ENCODE peak calls at places on chromosomes 3 and 15, in four cellular contexts. N, D, S and I are unnamed samples.

GRCh38 chr3:176734146-176734545 is 463.1 kb downstream of the TBL1XR1 start:
- DNase-seq in S (peak), D (no peak), N (no peak), I (no peak)

GRCh38 chr15:51879555-51879954 is 50.1 kb downstream of the TMOD3 start:
- DNase-seq in S (no peak), D (no peak), N (no peak), I (no peak)

GRCh38 chr15:45097466-45097865 is 16.5 kb downstream of the DUOX2 start:
- DNase-seq in D (no peak), N (no peak), S (no peak), I (no peak)

GRCh38 chr15:76912430-76912829 is 7.3 kb upstream of the SCAPER start:
- DNase-seq in D (no peak), N (no peak), S (no peak), I (no peak)

GRCh38 chr3:52891164-52891563 is 6.2 kb downstream of the STIMATE start:
- DNase-seq in N (no peak), D (peak), S (no peak), I (no peak)

GRCh38 chr3:146160233-146160963 is 586 bp downstream of the PLOD2 start:
- DNase-seq in D (no peak), S (peak), N (no peak), I (no peak)

GRCh38 chr3:137770821-137771399 is 6.8 kb downstream of the SOX14 start:
- DNase-seq in S (no peak), N (no peak), D (no peak), I (no peak)

GRCh38 chr3:64079369-64080160 is 56.3 kb upstream of the PSMD6 start:
- DNase-seq in S (no peak), D (no peak), N (no peak), I (no peak)

GRCh38 chr3:162141232-162141631 is 644.6 kb downstream of the OTOL1 start:
- DNase-seq in N (no peak), S (no peak), D (no peak), I (no peak)

GRCh38 chr3:183409219-183409618 is 19.2 kb downstream of the MCF2L2 start:
- DNase-seq in S (no peak), N (no peak), D (no peak), I (no peak)

GRCh38 chr3:146020969-146021368 is 140.0 kb downstream of the PLOD2 start:
- DNase-seq in N (no peak), S (no peak), D (peak), I (no peak)

GRCh38 chr3:40116478-40117162 is 192.9 kb upstream of the EIF1B start:
- DNase-seq in N (no peak), D (no peak), S (no peak), I (no peak)

GRCh38 chr3:50606596-50606995 is 5.0 kb downstream of the CISH start:
- DNase-seq in N (no peak), S (no peak), D (no peak), I (no peak)
- TF ChIP-seq SPI1 in N (no peak), S (no peak), D (no peak), I (no peak)

GRCh38 chr3:169627073-169627472 is 36.4 kb downstream of the MECOM start:
- DNase-seq in D (no peak), S (no peak), N (no peak), I (no peak)
- TF ChIP-seq SPI1 in D (no peak), S (no peak), N (no peak), I (no peak)

DNA sequence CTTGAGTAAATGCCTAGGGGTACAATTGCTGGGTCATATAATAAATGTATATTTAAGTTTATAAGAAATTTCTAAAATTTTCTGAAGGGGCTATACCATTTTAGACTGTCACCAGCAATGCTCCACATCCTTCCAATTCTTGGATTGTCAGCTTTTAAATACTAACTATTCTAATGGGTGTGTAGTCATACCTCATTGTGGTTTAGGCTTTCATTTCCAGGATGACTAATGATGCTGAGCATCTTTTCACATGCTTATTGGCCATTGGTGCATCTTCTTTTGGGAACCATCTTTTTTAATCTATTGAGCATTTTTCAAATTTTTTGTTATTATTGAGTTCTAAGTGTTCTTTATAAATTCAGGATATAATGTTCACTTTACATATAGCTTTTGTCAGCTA is 52.5 kb upstream of the CORO2B start:
- DNase-seq in N (no peak), S (no peak), D (no peak), I (no peak)
- TF ChIP-seq SPI1 in N (no peak), S (no peak), D (no peak), I (no peak)

GRCh38 chr3:139258276-139258675 is 85.5 kb upstream of the MRPS22 start:
- DNase-seq in D (no peak), S (no peak), N (no peak), I (no peak)
- TF ChIP-seq SPI1 in D (no peak), S (no peak), N (no peak), I (no peak)

DNA sequence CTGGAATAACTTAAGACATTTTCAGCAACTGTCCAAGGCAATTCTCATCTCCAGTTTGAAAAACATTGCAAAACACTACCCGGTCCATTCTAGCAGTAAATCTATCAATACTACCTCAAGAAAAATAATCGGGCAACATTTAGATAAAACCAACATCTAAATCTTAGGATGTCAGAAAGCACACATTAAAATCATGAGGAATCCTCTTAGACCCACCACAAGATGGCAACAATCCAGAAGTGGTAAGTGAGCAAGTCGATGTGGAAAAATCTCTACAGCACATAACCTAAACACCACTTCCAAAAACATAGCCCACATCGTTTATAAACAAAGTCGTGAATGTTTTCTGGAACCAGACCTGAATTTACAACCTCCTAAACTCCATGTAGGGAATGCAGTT is 5.7 kb downstream of the PLCH1 start:
- DNase-seq in N (no peak), D (no peak), S (peak), I (no peak)
- TF ChIP-seq SPI1 in N (no peak), D (no peak), S (no peak), I (no peak)

GRCh38 chr3:164341086-164341485 is 737.2 kb downstream of the SI start:
- DNase-seq in D (no peak), S (no peak), N (no peak), I (no peak)
- TF ChIP-seq SPI1 in D (no peak), S (no peak), N (no peak), I (no peak)